ENCODE peak calls at places on chromosomes 4 and X, in five cellular contexts. W is left lung, G is keratinocyte, L is upper lobe of left lung, A is B cell. X is an unnamed sample.

GRCh38 chr4:17814140-17814539 is 3.4 kb downstream of the NCAPG start:
- DNase-seq in G (no peak), L (no peak), W (no peak), A (no peak), X (no peak)

GRCh38 chrX:46140272-46140671 is 404.9 kb downstream of the ZNF674 start:
- DNase-seq in G (no peak), L (no peak), A (no peak), W (no peak), X (no peak)

GRCh38 chrX:100072286-100072685 is 337.8 kb downstream of the PCDH19 start:
- DNase-seq in W (no peak), L (no peak), G (no peak), A (no peak), X (no peak)

GRCh38 chr4:101210331-101210730 is 137.0 kb downstream of the PPP3CA start:
- DNase-seq in L (no peak), A (no peak), G (no peak), W (no peak), X (no peak)

GRCh38 chr4:7108660-7109059 is 40.8 kb upstream of the GRPEL1 start:
- DNase-seq in L (no peak), W (no peak), G (no peak), A (no peak), X (peak)

GRCh38 chr4:119321921-119322687 is at the start of gene FABP2:
- DNase-seq in A (no peak), L (no peak), G (no peak), W (no peak), X (no peak)

GRCh38 chrX:106862972-106863688 is 40.0 kb downstream of the RIPPLY1 start:
- DNase-seq in W (no peak), G (no peak), L (no peak), A (peak), X (peak)

GRCh38 chr4:44016582-44017421 is 431.8 kb downstream of the KCTD8 start:
- DNase-seq in A (no peak), W (no peak), L (no peak), G (no peak), X (no peak)

GRCh38 chr4:149522031-149522430 is 293.6 kb downstream of the IQCM start:
- DNase-seq in A (no peak), W (no peak), L (no peak), G (no peak), X (no peak)

GRCh38 chr4:37951465-37952352 is 8.5 kb upstream of the PTTG2 start:
- DNase-seq in A (no peak), L (peak), W (peak), G (no peak), X (no peak)

GRCh38 chr4:131054489-131055019 is 1958.6 kb downstream of the C4orf33 start:
- DNase-seq in A (no peak), G (no peak), L (no peak), W (no peak), X (no peak)
- TF ChIP-seq CTCF in A (no peak), G (peak), L (no peak), W (no peak), X (no peak)

GRCh38 chrX:21949689-21950088 is 9.2 kb downstream of the SMS start:
- DNase-seq in W (no peak), L (no peak), A (no peak), G (no peak), X (no peak)

GRCh38 chrX:21947671-21948070 is 7.2 kb downstream of the SMS start:
- DNase-seq in G (no peak), W (no peak), L (no peak), A (no peak), X (no peak)

GRCh38 chrX:21948897-21949578 is 8.5 kb downstream of the SMS start:
- DNase-seq in A (no peak), G (no peak), L (no peak), W (no peak), X (no peak)

GRCh38 chrX:21944136-21944615 is 3.7 kb downstream of the SMS start:
- DNase-seq in G (peak), A (no peak), L (no peak), W (no peak), X (no peak)

DNA sequence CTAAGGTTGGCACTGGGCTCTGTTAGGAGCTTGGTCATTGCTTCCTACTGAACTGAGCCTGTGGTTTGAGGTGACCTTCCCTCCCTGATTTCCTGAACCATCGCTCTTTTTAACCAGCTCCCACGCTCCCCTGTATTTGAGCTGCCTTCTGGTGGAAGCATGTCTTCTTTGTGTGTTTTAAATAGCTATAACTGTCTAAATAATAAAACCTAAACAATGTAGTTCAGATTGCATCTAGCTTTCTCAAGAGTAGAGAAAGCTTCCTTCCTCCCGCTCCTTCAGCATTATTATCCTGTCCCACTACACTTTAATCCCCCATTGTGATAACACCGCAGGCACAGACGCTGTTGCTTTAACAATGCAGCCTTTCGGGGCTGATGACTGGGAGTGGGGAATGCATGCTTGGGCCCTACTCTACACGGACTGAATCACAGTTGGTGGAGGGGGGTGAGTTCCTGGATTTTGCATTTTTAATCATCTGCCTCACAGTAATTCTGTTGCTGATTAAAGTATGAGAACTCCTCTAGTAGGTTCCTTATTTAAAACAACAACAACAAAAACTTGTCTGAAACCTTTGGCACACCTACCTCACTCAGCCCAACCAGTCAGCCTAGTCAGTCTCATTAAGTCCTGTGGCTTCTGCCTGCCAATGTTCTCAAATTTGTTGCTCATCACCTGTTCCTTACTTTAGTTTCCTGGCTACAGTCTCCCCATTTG is 6.6 kb downstream of the SMS start:
- DNase-seq in A (no peak), L (no peak), W (no peak), G (no peak), X (no peak)
- TF ChIP-seq CTCF in A (no peak), L (no peak), W (no peak), G (no peak), X (no peak)

DNA sequence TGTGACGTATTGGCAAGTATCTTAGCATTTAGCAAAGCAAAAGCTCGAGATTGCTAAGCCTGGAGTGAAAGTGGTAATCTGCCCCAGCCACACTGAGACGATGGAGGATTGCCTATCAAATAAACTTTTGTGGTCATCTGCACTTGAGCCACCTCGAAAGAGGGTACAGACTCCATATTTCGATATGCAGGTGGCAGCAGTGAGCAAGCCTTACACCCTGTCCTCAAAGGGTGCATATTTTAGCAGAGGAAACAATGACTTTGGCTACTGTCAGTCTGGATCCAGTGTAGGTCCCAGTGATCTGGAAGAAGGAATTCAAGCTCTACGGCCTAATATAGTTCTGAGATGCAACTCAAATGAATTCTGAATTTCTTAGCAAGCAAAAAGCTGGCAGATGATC is 153.9 kb downstream of the ATG4A start:
- DNase-seq in L (no peak), G (no peak), A (no peak), W (no peak), X (no peak)
- TF ChIP-seq CTCF in L (no peak), G (peak), A (no peak), W (no peak), X (no peak)

GRCh38 chr4:183721207-183722081 is 62.4 kb downstream of the TRAPPC11 start:
- DNase-seq in L (peak), W (peak), G (no peak), A (peak), X (peak)
- TF ChIP-seq CTCF in L (peak), W (peak), G (peak), A (peak), X (peak)